ENCODE peak calls at places on chromosomes 11 and 22, in four cellular contexts. U is K562, D is GM12878, F is HL-60. G is an unnamed sample.

GRCh38 chr11:57131080-57131790 is 50.5 kb upstream of the LRRC55 start:
- DNase-seq in U (peak), D (no peak), F (no peak), G (no peak)

GRCh38 chr11:35146711-35147110 is 7.7 kb downstream of the CD44 start:
- DNase-seq in U (no peak), D (no peak), F (peak), G (no peak)

GRCh38 chr11:19673924-19674390 is 38.7 kb upstream of the NAV2 start:
- DNase-seq in U (no peak), D (no peak), F (no peak), G (no peak)

GRCh38 chr11:130400793-130401483 is 27.5 kb downstream of the ADAMTS8 start:
- DNase-seq in U (no peak), D (no peak), F (peak), G (no peak)

GRCh38 chr11:12235945-12236743 is 125.8 kb downstream of the MICAL2 start:
- DNase-seq in U (peak), D (peak), F (no peak), G (peak)

GRCh38 chr11:124867700-124868099 is 2.5 kb downstream of the ROBO3 start:
- DNase-seq in U (peak), D (no peak), F (no peak), G (peak)

GRCh38 chr22:32587449-32587848 is 112.8 kb downstream of the FBXO7 start:
- DNase-seq in U (no peak), D (no peak), F (no peak), G (no peak)

GRCh38 chr11:46277623-46278386 is at the start of gene CREB3L1:
- DNase-seq in U (peak), D (no peak), F (no peak), G (no peak)

GRCh38 chr11:68033708-68034045 is 3.2 kb downstream of the NDUFS8 start:
- DNase-seq in U (no peak), D (no peak), F (no peak), G (no peak)

GRCh38 chr22:42959472-42960145 is 55.3 kb downstream of the PACSIN2 start:
- DNase-seq in U (peak), D (no peak), F (peak), G (no peak)

GRCh38 chr11:128525411-128526243 is 61.7 kb downstream of the ETS1 start:
- DNase-seq in U (no peak), D (no peak), F (no peak), G (no peak)

GRCh38 chr22:47631571-47632102 is 869.2 kb downstream of the TBC1D22A start:
- DNase-seq in U (peak), D (no peak), F (no peak), G (no peak)

GRCh38 chr22:37462983-37463382 is 23.2 kb downstream of the MFNG start:
- DNase-seq in U (peak), D (no peak), F (no peak), G (no peak)

GRCh38 chr11:29629281-29629680 is 387.5 kb downstream of the KCNA4 start:
- DNase-seq in U (no peak), D (no peak), F (no peak), G (no peak)

GRCh38 chr11:28242596-28242995 is 134.4 kb downstream of the METTL15 start:
- DNase-seq in U (no peak), D (no peak), F (no peak), G (no peak)

GRCh38 chr11:62501432-62501891 is 45.1 kb downstream of the AHNAK start:
- DNase-seq in U (no peak), D (no peak), F (no peak), G (no peak)

GRCh38 chr11:11916981-11917399 is 75.2 kb downstream of the USP47 start:
- DNase-seq in U (no peak), D (no peak), F (no peak), G (no peak)

GRCh38 chr11:65280646-65281045 is 18.9 kb downstream of the POLA2 start:
- DNase-seq in U (no peak), D (no peak), F (no peak), G (no peak)

GRCh38 chr11:31110825-31111224 is 258.7 kb downstream of the DCDC1 start:
- DNase-seq in U (no peak), D (no peak), F (no peak), G (no peak)

GRCh38 chr11:12818333-12819015 is 144.3 kb downstream of the TEAD1 start:
- DNase-seq in U (no peak), D (no peak), F (no peak), G (no peak)

GRCh38 chr11:72069787-72070251 is 10.5 kb downstream of the NUMA1 start:
- DNase-seq in U (peak), D (no peak), F (peak), G (no peak)

GRCh38 chr11:46296520-46297448 is 19.3 kb downstream of the CREB3L1 start:
- DNase-seq in U (peak), D (no peak), F (no peak), G (no peak)

GRCh38 chr22:18066181-18066859 is 11.5 kb upstream of the PEX26 start:
- DNase-seq in U (no peak), D (no peak), F (no peak), G (no peak)

GRCh38 chr11:28596816-28597215 is 488.6 kb downstream of the METTL15 start:
- DNase-seq in U (no peak), D (no peak), F (no peak), G (no peak)

GRCh38 chr22:20022231-20023069 is 1.5 kb downstream of the TANGO2 start:
- DNase-seq in U (no peak), D (no peak), F (no peak), G (no peak)

GRCh38 chr11:61841636-61842332 is 13.7 kb downstream of the FADS2 start:
- DNase-seq in U (peak), D (no peak), F (no peak), G (no peak)

GRCh38 chr11:47523491-47524199 is 29.3 kb downstream of the CELF1 start:
- DNase-seq in U (peak), D (no peak), F (no peak), G (no peak)

GRCh38 chr22:37229805-37230672 is 14.0 kb downstream of the RAC2 start:
- DNase-seq in U (peak), D (peak), F (no peak), G (peak)

GRCh38 chr11:93740031-93740801 is 1.1 kb downstream of the TAF1D start:
- DNase-seq in U (peak), D (no peak), F (no peak), G (no peak)

DNA sequence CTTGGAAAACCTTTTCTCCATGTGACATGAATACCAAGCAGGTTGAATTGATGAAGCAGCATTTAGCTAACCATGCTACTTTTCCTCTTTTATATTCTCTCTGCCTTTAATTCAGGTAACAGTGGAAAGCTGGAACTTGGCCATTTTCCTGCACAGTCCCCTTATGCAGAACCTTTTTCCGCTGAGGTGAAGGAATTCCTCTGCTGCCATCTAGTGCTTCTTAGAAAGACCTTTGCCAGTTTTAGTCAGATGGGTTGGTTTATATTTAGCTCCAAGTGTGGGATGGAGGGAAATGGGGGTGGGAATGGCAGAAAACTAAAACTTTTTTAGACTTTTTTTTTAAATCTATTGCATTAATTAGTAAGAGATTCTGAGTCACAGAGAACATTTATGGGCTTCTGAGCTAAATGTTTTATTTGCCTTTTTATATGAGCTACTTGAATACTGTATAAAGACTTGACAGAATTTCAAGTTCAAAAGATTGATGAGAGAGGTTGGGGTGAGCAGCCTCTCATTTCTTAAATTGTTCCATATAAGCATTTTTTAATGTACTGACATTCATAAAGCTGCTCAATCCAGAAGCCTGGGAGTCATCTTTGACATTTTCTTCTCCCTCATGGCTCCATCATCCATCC is 153.9 kb upstream of the ZC3H12C start:
- DNase-seq in U (peak), D (no peak), F (peak), G (no peak)
- TF ChIP-seq SPI1 in U (no peak), D (no peak), F (no peak), G (no peak)

DNA sequence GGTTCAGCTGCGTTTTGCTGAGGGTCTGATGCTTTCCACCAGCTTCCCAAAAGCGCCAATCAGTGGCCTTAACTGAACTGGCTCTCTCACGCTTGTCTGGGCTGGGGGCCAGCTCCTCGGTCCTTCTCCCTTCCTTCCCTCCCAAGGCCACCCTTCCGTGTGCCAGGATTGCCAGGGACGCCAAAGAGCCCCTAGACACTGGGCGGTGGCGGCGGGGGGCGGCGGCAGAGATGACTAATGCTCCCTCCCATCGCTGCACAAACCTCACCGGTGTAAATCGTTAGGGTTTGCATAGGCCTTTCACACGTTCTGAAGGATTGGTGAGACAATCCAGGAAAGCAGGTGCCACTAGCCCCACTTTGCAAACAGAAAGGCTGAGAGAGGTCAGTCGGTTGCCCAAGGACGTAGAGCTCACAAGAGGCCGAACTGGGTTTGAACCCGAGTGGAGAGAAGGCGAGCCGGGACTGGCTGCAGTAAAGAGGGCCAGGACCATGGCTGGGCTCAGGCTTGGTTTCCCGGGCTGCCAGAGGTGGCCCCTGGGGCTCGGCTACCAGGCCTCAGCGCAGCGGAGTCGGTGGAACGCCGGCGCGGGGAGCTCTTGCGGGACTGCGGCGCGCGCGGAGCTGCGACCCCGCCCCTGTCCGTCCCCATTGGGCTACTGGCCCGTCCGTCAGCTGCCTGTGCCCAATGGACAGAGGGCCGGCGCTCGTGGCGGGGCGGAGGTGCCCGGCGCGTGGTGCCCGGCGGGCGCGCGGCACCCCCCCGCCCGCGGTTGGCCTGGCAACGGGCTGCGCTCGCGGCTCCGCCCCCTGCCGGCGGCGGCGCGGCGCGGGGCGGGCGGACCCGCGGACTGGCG is 589 bp upstream of the GNAZ start:
- DNase-seq in U (peak), D (peak), F (peak), G (peak)
- TF ChIP-seq SPI1 in U (no peak), D (no peak), F (no peak), G (no peak)

DNA sequence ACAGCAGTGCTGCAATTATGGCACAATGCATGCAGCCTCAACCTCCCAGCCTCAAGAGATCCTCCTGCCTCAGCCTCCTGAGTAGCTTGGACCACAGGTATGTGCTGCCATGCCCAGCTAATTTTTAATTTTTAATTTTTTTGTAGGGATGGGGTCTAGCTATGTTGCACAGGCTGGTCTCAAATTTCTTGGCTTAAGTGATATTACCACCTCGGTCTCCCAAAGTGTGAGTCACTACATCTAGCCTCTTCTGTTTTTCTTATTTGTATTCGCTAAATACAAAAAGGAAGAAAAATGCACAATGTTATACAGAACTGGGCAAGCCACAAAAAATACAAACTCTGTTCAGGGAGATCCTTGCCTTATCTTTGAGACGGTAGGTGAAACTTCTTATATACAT is 62.1 kb downstream of the DDI1 start:
- DNase-seq in U (no peak), D (no peak), F (no peak), G (no peak)
- TF ChIP-seq SPI1 in U (no peak), D (no peak), F (no peak), G (no peak)

GRCh38 chr11:73241300-73241699 is 23.2 kb downstream of the P2RY2 start:
- DNase-seq in U (no peak), D (no peak), F (no peak), G (no peak)

GRCh38 chr11:73239111-73239521 is 21.0 kb downstream of the P2RY2 start:
- DNase-seq in U (no peak), D (no peak), F (peak), G (no peak)

GRCh38 chr11:73240190-73240781 is 22.2 kb downstream of the P2RY2 start:
- DNase-seq in U (no peak), D (no peak), F (peak), G (no peak)

GRCh38 chr11:73237471-73238290 is 19.6 kb downstream of the P2RY2 start:
- DNase-seq in U (no peak), D (no peak), F (peak), G (no peak)

DNA sequence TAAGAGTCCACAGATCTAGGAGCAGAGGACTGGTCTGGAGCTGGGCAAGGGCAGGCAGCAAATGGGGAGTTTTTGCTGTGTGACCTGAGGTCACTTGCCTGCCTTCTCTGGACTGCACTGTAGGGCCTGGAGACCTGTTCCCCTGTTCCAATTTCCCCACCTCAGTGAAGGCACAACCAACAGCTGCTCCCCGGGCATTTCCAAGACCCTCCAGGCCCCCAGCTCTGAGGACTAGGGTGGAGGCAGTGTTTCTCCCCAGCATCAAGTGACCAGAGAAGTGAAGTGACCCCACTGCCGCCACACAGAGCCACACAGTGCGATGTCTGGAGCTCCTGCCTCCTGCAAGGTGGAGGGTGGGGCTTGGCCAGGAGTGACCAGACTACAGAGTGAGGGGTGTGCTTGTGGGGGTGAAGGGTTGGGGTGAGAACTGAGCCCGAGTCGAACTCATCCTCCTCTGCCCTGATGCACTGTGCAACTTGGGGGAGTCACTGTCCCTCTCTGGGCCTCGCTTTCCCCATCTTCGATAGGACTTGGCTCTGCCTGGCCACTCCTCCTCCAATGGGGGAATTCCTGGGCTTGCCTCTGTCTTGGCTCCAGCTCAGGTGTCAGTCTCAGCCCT is 21.6 kb downstream of the P2RY2 start:
- DNase-seq in U (no peak), D (no peak), F (peak), G (no peak)
- TF ChIP-seq SPI1 in U (no peak), D (no peak), F (no peak), G (no peak)

GRCh38 chr11:111512296-111513239 is at the start of gene BTG4:
- DNase-seq in U (peak), D (no peak), F (no peak), G (peak)
- TF ChIP-seq SPI1 in U (no peak), D (no peak), F (no peak), G (no peak)

DNA sequence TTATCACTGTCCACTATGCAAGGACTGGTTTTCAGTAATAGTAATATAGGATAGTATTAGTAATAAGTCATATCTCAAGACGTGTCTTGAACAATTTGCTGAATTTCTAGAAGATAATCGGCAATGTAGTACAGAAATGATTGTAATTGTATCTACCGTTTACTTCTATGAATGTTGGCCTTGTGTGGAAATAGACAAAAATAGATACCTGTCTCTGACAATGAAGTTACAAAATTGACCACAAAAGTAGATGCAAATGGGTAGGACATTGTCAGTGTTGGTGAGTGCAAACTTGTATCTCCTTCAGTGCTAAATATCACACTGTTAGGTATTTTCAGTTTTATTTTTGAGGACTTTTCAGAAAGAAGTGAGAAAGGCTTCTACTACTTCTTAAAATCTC is 43.1 kb downstream of the SVIP start:
- DNase-seq in U (no peak), D (peak), F (no peak), G (no peak)
- TF ChIP-seq SPI1 in U (no peak), D (no peak), F (no peak), G (no peak)

GRCh38 chr11:95790123-95790932 is at the start of gene CEP57:
- DNase-seq in U (peak), D (peak), F (peak), G (peak)

GRCh38 chr11:95790933-95791247 is 592 bp downstream of the CEP57 start:
- DNase-seq in U (peak), D (peak), F (peak), G (no peak)

GRCh38 chr11:95789506-95790122 is at the start of gene FAM76B:
- DNase-seq in U (peak), D (peak), F (peak), G (peak)

GRCh38 chr11:95791385-95792033 is 1.2 kb downstream of the CEP57 start:
- DNase-seq in U (no peak), D (no peak), F (no peak), G (no peak)

GRCh38 chr11:95788921-95789505 is 569 bp downstream of the FAM76B start:
- DNase-seq in U (peak), D (no peak), F (no peak), G (no peak)
- TF ChIP-seq SPI1 in U (no peak), D (no peak), F (no peak), G (no peak)

GRCh38 chr11:8841899-8842298 is 69.1 kb upstream of the AKIP1 start:
- DNase-seq in U (no peak), D (no peak), F (no peak), G (no peak)
- TF ChIP-seq SPI1 in U (no peak), D (no peak), F (no peak), G (no peak)

GRCh38 chr11:89205378-89205777 is 27.7 kb downstream of the TYR start:
- DNase-seq in U (no peak), D (no peak), F (no peak), G (no peak)

GRCh38 chr11:89203814-89204213 is 26.1 kb downstream of the TYR start:
- DNase-seq in U (no peak), D (no peak), F (no peak), G (no peak)

DNA sequence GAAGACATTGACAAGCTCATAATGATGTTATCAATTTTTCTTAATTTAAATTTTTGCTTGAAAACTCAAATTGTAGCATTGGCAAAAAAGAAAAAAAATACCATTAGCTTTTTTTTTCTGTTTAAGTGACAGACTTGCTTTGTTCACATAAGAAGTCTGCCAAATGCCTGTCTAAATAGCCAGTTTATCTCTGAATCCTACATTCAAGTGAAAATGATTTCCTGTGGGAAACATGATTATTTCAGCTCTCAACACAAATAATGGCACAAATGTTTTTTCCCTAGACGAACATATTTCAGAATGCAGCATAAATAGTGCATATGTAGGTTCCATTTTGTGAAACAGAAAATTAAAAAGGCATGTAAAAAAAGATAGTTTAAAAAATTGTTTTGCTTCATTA is 23.5 kb downstream of the TYR start:
- DNase-seq in U (no peak), D (no peak), F (no peak), G (no peak)
- TF ChIP-seq SPI1 in U (no peak), D (no peak), F (no peak), G (no peak)

G was measured in GM12891.